ENCODE peak calls at places on chromosome 12, in ten cellular contexts. W is sigmoid colon, M is K562, L is A549, N is esophagus muscularis mucosa, B is spleen, P is uterus, Z is upper lobe of left lung, K is prostate gland, S is body of pancreas. Y is an unnamed sample.

GRCh38 chr12:108046633-108047032 is 82.5 kb upstream of the WSCD2 start:
- DNase-seq in K (no peak), L (no peak), Z (no peak), N (no peak), B (no peak), M (no peak), P (peak), W (peak), S (no peak), Y (no peak)

GRCh38 chr12:57899010-57899662 is 42.2 kb upstream of the ATP23 start:
- DNase-seq in B (peak), M (no peak), Z (no peak), N (no peak), W (peak), K (peak), L (no peak), P (peak), S (no peak), Y (no peak)

GRCh38 chr12:22759769-22760674 is 135.1 kb downstream of the ETNK1 start:
- DNase-seq in B (no peak), Z (no peak), N (no peak), K (peak), L (no peak), M (no peak), W (no peak), P (no peak), S (no peak), Y (no peak)

GRCh38 chr12:113862570-113863454 is 103.3 kb downstream of the RBM19 start:
- DNase-seq in W (no peak), K (no peak), P (no peak), Z (no peak), M (no peak), S (no peak), L (no peak), N (no peak), B (no peak), Y (no peak)

GRCh38 chr12:79689041-79689476 is 1.7 kb downstream of the PAWR start:
- DNase-seq in S (no peak), M (no peak), N (no peak), W (no peak), B (no peak), Z (no peak), P (no peak), L (no peak), K (no peak), Y (no peak)

GRCh38 chr12:107362960-107363359 is 269.6 kb upstream of the CRY1 start:
- DNase-seq in N (no peak), S (no peak), L (no peak), K (no peak), P (no peak), M (no peak), Z (no peak), W (no peak), B (no peak), Y (no peak)

GRCh38 chr12:29024117-29024516 is 125.0 kb upstream of the FAR2 start:
- DNase-seq in P (no peak), K (no peak), B (no peak), M (no peak), S (no peak), L (peak), W (no peak), Z (no peak), N (no peak), Y (no peak)

GRCh38 chr12:78210894-78211302 is 380.2 kb downstream of the NAV3 start:
- DNase-seq in W (no peak), N (no peak), B (no peak), P (no peak), M (no peak), S (no peak), K (no peak), L (no peak), Z (no peak), Y (no peak)

GRCh38 chr12:74646831-74647230 is 109.2 kb downstream of the ATXN7L3B start:
- DNase-seq in L (no peak), K (no peak), N (no peak), W (no peak), B (no peak), Z (no peak), M (no peak), S (no peak), P (no peak), Y (no peak)

GRCh38 chr12:30450872-30451271 is 244.8 kb downstream of the IPO8 start:
- DNase-seq in M (peak), N (no peak), B (no peak), Z (no peak), K (no peak), W (no peak), L (no peak), P (no peak), S (no peak), Y (no peak)

GRCh38 chr12:3014641-3015040 is 55.4 kb downstream of the TEAD4 start:
- DNase-seq in W (no peak), P (no peak), S (no peak), K (no peak), B (no peak), L (no peak), Z (peak), M (no peak), N (no peak), Y (no peak)

GRCh38 chr12:3496964-3497363 is 6.0 kb downstream of the PRMT8 start:
- DNase-seq in K (no peak), P (no peak), S (peak), N (no peak), W (no peak), M (no peak), Z (no peak), B (no peak), L (no peak), Y (no peak)

GRCh38 chr12:69671597-69671996 is 27.5 kb downstream of the BEST3 start:
- DNase-seq in B (no peak), W (no peak), N (no peak), Z (no peak), K (no peak), M (peak), L (no peak), P (no peak), S (no peak), Y (no peak)

GRCh38 chr12:120276734-120277133 is 11.2 kb upstream of the PXN start:
- DNase-seq in K (no peak), Z (no peak), L (no peak), S (no peak), N (no peak), M (no peak), B (no peak), P (no peak), W (no peak), Y (no peak)

GRCh38 chr12:39441189-39441962 is 1.5 kb downstream of the KIF21A start:
- DNase-seq in N (no peak), K (no peak), L (no peak), P (no peak), Z (no peak), W (no peak), B (no peak), S (no peak), M (no peak), Y (no peak)

GRCh38 chr12:105418232-105418631 is 87.7 kb downstream of the C12orf75 start:
- DNase-seq in K (no peak), Z (no peak), L (peak), N (no peak), W (no peak), P (no peak), B (no peak), M (no peak), S (no peak), Y (no peak)

GRCh38 chr12:42946776-42947435 is 357.4 kb upstream of the PRICKLE1 start:
- DNase-seq in P (no peak), W (no peak), L (no peak), K (no peak), M (no peak), S (no peak), Z (no peak), B (no peak), N (no peak), Y (no peak)

GRCh38 chr12:54383041-54383609 is 1.4 kb downstream of the ZNF385A start:
- DNase-seq in M (peak), L (no peak), S (no peak), B (peak), P (no peak), N (no peak), W (no peak), Z (no peak), K (no peak), Y (no peak)

GRCh38 chr12:107610030-107610859 is 75.4 kb upstream of the PWP1 start:
- DNase-seq in B (no peak), S (no peak), L (peak), W (no peak), M (peak), Z (no peak), N (no peak), K (no peak), P (no peak), Y (no peak)

GRCh38 chr12:121803861-121804416 is at the start of gene SETD1B:
- DNase-seq in P (peak), Z (peak), N (no peak), S (peak), K (no peak), L (no peak), M (peak), W (peak), B (peak), Y (no peak)

GRCh38 chr12:40921563-40922163 is 229.4 kb downstream of the CNTN1 start:
- DNase-seq in M (peak), W (no peak), P (no peak), N (no peak), Z (no peak), B (no peak), L (no peak), S (no peak), K (no peak), Y (no peak)

GRCh38 chr12:135127-135526 is 68.6 kb downstream of the IQSEC3 start:
- DNase-seq in P (no peak), B (no peak), L (no peak), K (no peak), N (no peak), Z (no peak), W (no peak), M (no peak), S (no peak), Y (no peak)

GRCh38 chr12:143964-144649 is 69.8 kb downstream of the SLC6A12 start:
- DNase-seq in W (no peak), K (no peak), L (no peak), P (no peak), M (no peak), N (no peak), S (no peak), B (no peak), Z (no peak), Y (no peak)

GRCh38 chr12:138171-138897 is 71.8 kb downstream of the IQSEC3 start:
- DNase-seq in Z (peak), M (no peak), S (no peak), W (no peak), L (no peak), B (no peak), N (no peak), P (no peak), K (no peak), Y (no peak)

GRCh38 chr12:138898-139534 is 72.4 kb downstream of the IQSEC3 start:
- DNase-seq in Z (peak), P (peak), N (no peak), B (no peak), S (no peak), M (no peak), K (no peak), L (no peak), W (no peak), Y (no peak)

GRCh38 chr12:139585-139984 is 73.0 kb downstream of the IQSEC3 start:
- DNase-seq in P (no peak), L (no peak), B (no peak), K (no peak), M (no peak), S (no peak), Z (no peak), W (no peak), N (no peak), Y (no peak)
- H3K4me3 ChIP-seq in P (peak), L (no peak), B (no peak), K (no peak), M (no peak), S (no peak), Z (peak), W (no peak), N (no peak), Y (no peak)

GRCh38 chr12:44874981-44875416 is 1.1 kb downstream of the NELL2 start:
- DNase-seq in Z (no peak), P (no peak), N (no peak), S (no peak), B (no peak), L (no peak), W (no peak), K (no peak), M (no peak), Y (peak)

GRCh38 chr12:44876554-44877275 is 600 bp upstream of the NELL2 start:
- DNase-seq in Z (peak), B (peak), M (peak), W (no peak), L (peak), K (no peak), P (no peak), S (no peak), N (no peak), Y (no peak)

GRCh38 chr12:44875417-44875953 is 630 bp downstream of the NELL2 start:
- DNase-seq in Z (peak), S (no peak), B (peak), W (no peak), P (no peak), N (no peak), L (no peak), K (no peak), M (no peak), Y (peak)

GRCh38 chr12:44875954-44876553 is at the start of gene NELL2:
- DNase-seq in S (peak), N (no peak), L (peak), K (peak), W (no peak), M (peak), B (peak), P (no peak), Z (peak), Y (peak)

DNA sequence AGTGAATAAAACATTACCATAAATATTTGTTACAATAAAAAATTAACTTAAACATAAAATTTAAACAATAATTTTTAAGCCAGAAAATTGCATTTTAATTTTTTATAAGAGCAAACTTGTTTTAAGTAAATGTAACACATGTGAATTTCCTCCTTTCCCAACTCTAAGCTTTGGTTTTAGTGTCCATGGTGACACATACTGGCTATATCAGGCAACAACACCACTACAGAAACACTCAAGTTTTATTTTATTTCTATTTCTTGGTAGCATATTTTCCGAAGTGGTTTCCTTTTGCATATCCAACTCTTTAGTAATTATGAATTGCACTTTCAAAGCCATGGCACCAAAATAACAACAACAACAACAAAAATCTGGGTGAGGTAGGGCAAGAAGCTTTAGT is 2.2 kb downstream of the NELL2 start:
- DNase-seq in M (no peak), L (no peak), P (no peak), K (no peak), Z (no peak), S (no peak), B (no peak), N (no peak), W (no peak), Y (no peak)
- TF ChIP-seq CTCF in M (no peak), L (no peak), P (no peak), K (no peak), Z (no peak), S (peak), B (peak), N (no peak), W (no peak), Y (no peak)

GRCh38 chr12:124998705-124999104 is 5.3 kb downstream of the BRI3BP start:
- DNase-seq in Z (no peak), P (no peak), K (no peak), S (no peak), L (no peak), B (no peak), N (no peak), W (no peak), M (no peak), Y (no peak)

GRCh38 chr12:124994435-124994975 is 1.1 kb downstream of the BRI3BP start:
- DNase-seq in N (no peak), M (no peak), L (no peak), K (no peak), Z (no peak), W (no peak), P (no peak), S (peak), B (peak), Y (no peak)

GRCh38 chr12:124995200-124995961 is 1.9 kb downstream of the BRI3BP start:
- DNase-seq in B (no peak), M (no peak), L (no peak), S (no peak), K (no peak), Z (no peak), N (no peak), P (no peak), W (no peak), Y (no peak)

GRCh38 chr12:124992874-124993567 is 424 bp upstream of the BRI3BP start:
- DNase-seq in P (no peak), M (peak), S (peak), B (peak), K (peak), Z (no peak), L (peak), N (no peak), W (no peak), Y (no peak)

DNA sequence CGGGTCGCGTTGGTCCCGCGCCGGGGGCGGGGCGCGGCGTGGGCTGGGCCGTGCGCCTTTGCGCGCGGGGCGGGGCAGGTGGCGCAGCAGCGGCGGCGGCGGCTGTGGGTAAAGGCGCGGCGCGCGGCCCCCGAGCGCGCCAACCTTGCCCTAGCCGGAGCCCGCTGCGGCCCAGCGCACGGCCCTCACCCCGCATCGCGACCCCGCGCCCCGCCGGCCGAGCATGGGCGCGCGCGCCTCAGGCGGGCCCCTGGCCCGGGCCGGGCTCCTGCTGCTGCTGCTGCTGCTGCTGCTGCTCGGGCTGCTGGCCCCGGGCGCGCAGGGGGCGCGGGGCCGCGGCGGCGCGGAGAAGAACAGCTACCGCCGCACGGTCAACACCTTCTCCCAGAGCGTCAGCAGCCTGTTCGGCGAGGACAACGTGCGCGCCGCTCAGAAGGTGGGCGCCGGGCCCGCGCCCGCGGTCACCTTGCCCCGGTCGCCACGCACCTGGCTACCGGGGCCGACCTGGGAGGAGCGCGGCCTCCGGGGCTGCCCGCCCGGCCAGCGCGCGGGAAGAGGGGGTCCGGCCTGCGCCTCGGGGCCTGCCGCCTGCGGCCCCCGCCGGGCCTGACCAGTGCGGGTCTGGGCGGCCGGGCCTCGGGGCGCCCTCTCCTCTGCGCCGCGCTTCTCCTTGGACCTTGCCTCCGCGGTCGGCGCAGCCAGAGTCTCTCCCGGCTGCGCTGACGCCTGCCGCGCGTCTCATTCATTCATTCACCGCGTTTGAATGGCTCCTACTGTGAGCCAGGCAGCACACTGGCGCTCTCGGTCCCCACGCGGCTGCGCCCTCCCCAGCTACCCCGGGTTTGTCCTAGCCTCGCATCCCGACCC is at the start of gene BRI3BP:
- DNase-seq in L (peak), Z (peak), W (no peak), M (peak), P (peak), K (peak), N (no peak), S (peak), B (peak), Y (peak)
- TF ChIP-seq POLR2A in L (peak), Z (no peak), W (no peak), M (peak), P (peak), K (no peak), N (no peak), S (no peak), B (no peak), Y (no peak)

DNA sequence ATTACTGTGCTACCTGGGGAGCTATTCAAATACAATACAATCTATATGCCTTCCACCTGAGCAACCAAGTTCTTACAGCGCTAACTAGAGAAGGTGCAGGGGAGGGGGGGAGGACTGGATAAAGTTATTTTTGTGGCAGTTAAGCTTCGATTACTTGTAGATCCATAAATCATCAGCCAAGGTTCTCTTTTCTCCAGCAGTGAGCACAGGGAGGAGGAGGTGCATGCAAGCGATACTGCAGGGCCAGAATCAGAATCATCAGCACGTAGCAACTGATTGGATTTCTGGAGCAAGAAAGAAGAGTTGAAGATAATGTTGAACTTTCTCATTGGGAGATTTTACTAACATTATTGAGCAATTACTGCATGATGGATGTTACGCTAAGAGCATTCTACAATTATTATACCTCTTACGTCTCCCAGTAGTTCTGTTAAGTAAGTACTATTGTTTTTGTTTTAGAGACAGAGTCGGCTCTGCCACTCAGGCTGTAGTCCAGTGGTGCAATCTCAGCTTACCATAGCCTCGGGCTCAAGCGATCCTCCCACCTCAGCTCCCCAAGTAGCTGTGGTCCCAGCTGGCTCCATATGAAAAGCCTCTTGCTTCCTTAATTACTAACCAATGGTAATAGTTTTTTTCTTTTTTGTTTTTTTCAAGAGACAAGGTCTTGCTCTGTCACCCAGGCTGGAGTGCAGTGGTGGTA is 74.6 kb upstream of the EEA1 start:
- DNase-seq in L (no peak), N (no peak), M (no peak), W (no peak), S (no peak), Z (no peak), B (no peak), K (no peak), P (no peak), Y (no peak)
- H3K4me3 ChIP-seq in L (no peak), N (no peak), M (no peak), W (no peak), S (no peak), Z (no peak), B (no peak), K (no peak), P (no peak), Y (no peak)

GRCh38 chr12:132719141-132719953 is 8.7 kb downstream of the PGAM5 start:
- DNase-seq in K (no peak), M (no peak), S (no peak), W (no peak), P (no peak), L (no peak), N (no peak), B (no peak), Z (no peak), Y (no peak)

GRCh38 chr12:132719954-132720324 is 9.3 kb downstream of the PGAM5 start:
- DNase-seq in W (no peak), B (no peak), S (no peak), P (no peak), N (no peak), M (no peak), L (no peak), Z (no peak), K (no peak), Y (no peak)

GRCh38 chr12:132723015-132723763 is 12.5 kb downstream of the PGAM5 start:
- DNase-seq in K (no peak), P (no peak), B (no peak), Z (no peak), S (no peak), N (no peak), W (no peak), L (no peak), M (no peak), Y (no peak)

GRCh38 chr12:132718644-132719043 is 8.0 kb downstream of the PGAM5 start:
- DNase-seq in S (no peak), N (no peak), M (no peak), L (no peak), P (no peak), K (no peak), W (no peak), B (no peak), Z (no peak), Y (no peak)

DNA sequence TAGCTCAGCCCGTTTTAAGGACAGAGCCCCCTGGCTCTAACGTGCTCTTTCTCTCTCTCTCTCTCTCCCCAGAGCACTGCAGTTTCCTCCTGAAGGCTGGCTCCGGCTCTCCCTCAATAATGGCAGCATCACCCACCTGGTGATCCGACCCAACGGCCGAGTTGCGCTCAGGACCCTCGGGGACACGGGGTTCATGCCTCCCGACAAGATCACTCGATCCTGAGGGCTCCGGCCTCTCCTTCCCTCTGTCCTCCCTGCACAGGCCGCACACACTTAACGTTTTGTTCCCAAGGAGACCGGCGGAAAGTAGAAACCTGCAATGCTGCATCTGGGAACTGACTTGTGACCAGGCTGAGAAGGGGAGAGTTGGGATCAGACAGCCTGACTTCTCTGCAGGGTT is 10.0 kb downstream of the PGAM5 start:
- DNase-seq in L (no peak), K (no peak), B (no peak), M (no peak), Z (no peak), W (no peak), N (no peak), S (no peak), P (no peak), Y (no peak)
- TF ChIP-seq CTCF in L (no peak), K (no peak), B (no peak), M (no peak), Z (no peak), W (no peak), N (no peak), S (no peak), P (no peak), Y (no peak)

GRCh38 chr12:55681142-55682077 is 26.3 kb downstream of the ITGA7 start:
- DNase-seq in L (peak), S (peak), M (peak), N (no peak), Z (peak), P (peak), K (no peak), B (peak), W (peak), Y (peak)
- TF ChIP-seq POLR2A in L (peak), S (peak), M (no peak), N (no peak), Z (no peak), P (no peak), K (no peak), B (no peak), W (no peak), Y (no peak)